ENCODE peak calls at places on chromosomes 4 and X, in four cellular contexts. E is GM12878, J is coronary artery, C is tibial nerve. I is an unnamed sample.

GRCh38 chr4:120829113-120829831 is 93.3 kb downstream of the PRDM5 start:
- DNase-seq in E (no peak), J (no peak), C (no peak), I (no peak)

GRCh38 chr4:2258091-2259035 is 3.5 kb downstream of the MXD4 start:
- DNase-seq in E (no peak), J (no peak), C (peak), I (peak)

GRCh38 chr4:165403667-165404066 is 24.9 kb downstream of the CPE start:
- DNase-seq in E (no peak), J (no peak), C (no peak), I (no peak)

GRCh38 chr4:176964116-176964691 is 171.5 kb upstream of the VEGFC start:
- DNase-seq in E (no peak), J (no peak), C (no peak), I (no peak)

GRCh38 chr4:87123241-87123640 is 97.2 kb downstream of the KLHL8 start:
- DNase-seq in E (no peak), J (no peak), C (no peak), I (no peak)

GRCh38 chrX:119419146-119419545 is 20.0 kb downstream of the SLC25A43 start:
- DNase-seq in E (no peak), J (no peak), C (no peak), I (no peak)

GRCh38 chr4:95544433-95545103 is 4.2 kb downstream of the UNC5C start:
- DNase-seq in E (no peak), J (no peak), C (no peak), I (no peak)

GRCh38 chr4:73259552-73260140 is 1.0 kb upstream of the ANKRD17 start:
- DNase-seq in E (no peak), J (no peak), C (no peak), I (no peak)

GRCh38 chrX:149540133-149540620 is 635 bp upstream of the EOLA1 start:
- DNase-seq in E (no peak), J (no peak), C (peak), I (peak)

GRCh38 chrX:104565791-104566687 is at the start of gene IL1RAPL2:
- DNase-seq in E (no peak), J (no peak), C (no peak), I (no peak)

GRCh38 chrX:130974323-130974722 is 71.3 kb upstream of the ENOX2 start:
- DNase-seq in E (no peak), J (no peak), C (no peak), I (no peak)

GRCh38 chr4:25938251-25939186 is 24.5 kb downstream of the SMIM20 start:
- DNase-seq in E (peak), J (no peak), C (peak), I (no peak)

GRCh38 chr4:23237771-23238170 is 545.0 kb downstream of the GBA3 start:
- DNase-seq in E (no peak), J (no peak), C (no peak), I (no peak)

GRCh38 chr4:145154573-145154972 is 25.8 kb downstream of the OTUD4 start:
- DNase-seq in E (no peak), J (no peak), C (no peak), I (no peak)

GRCh38 chr4:8104491-8105302 is 53.9 kb downstream of the ABLIM2 start:
- DNase-seq in E (no peak), J (no peak), C (no peak), I (no peak)

GRCh38 chr4:5925419-5926187 is 32.7 kb upstream of the CRMP1 start:
- DNase-seq in E (no peak), J (peak), C (no peak), I (no peak)

GRCh38 chrX:72478853-72479252 is 93.8 kb downstream of the HDAC8 start:
- DNase-seq in E (no peak), J (no peak), C (no peak), I (no peak)

GRCh38 chr4:168218663-168219062 is 99.9 kb downstream of the DDX60 start:
- DNase-seq in E (no peak), J (no peak), C (no peak), I (no peak)

GRCh38 chrX:103631145-103631544 is 2.4 kb downstream of the TCEAL1 start:
- DNase-seq in E (no peak), J (no peak), C (no peak), I (no peak)

GRCh38 chr4:6012200-6012599 is 6.0 kb downstream of the C4orf50 start:
- DNase-seq in E (no peak), J (no peak), C (no peak), I (no peak)

GRCh38 chr4:14445882-14446281 is 556.4 kb upstream of the CPEB2 start:
- DNase-seq in E (no peak), J (no peak), C (no peak), I (no peak)

GRCh38 chr4:110793381-110793801 is 170.5 kb upstream of the PITX2 start:
- DNase-seq in E (no peak), J (no peak), C (no peak), I (no peak)

GRCh38 chr4:165443276-165443675 is 64.5 kb downstream of the CPE start:
- DNase-seq in E (no peak), J (no peak), C (no peak), I (no peak)

GRCh38 chr4:15882675-15883086 is 55.9 kb downstream of the FGFBP1 start:
- DNase-seq in E (peak), J (no peak), C (no peak), I (no peak)
- TF ChIP-seq CTCF in E (peak), J (peak), C (peak), I (peak)

DNA sequence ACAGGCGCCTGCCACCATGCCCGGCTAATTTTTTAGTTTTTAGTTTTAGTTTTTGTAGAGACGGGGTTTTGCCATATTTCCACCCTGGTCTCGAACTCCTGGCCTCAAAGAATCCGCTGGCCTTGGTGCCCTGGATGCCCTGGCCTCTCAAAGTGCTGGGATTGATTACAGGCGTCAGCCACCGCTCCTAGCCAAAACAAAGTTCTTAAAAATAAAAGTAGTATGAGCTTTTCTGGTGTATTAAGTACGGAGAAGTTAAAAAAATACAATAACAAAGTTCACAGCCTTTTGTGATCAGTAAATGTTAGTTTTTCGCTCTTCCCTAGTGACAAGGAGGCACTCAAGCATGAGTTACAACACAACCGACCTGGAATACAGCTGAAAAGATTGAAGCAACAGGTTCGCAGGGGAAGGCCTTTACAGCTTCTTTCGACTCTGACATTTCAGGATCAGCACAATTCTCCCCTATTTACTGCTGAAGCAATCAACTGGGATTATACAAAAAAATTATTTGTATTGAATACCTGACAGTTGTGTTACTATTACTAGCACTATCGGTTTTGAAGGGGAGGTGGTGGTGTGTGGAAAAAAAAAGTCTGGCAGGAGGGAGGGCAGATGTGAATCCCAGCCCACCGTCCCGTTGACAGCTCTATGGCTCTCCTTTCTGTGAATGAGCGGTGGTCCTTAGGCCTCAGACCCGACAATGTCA is 893 bp upstream of the METAP1 start:
- DNase-seq in E (no peak), J (no peak), C (no peak), I (no peak)
- TF ChIP-seq CTCF in E (no peak), J (no peak), C (no peak), I (no peak)

GRCh38 chr4:113979157-113979972 is at the start of gene ARSJ:
- DNase-seq in E (no peak), J (peak), C (no peak), I (peak)
- TF ChIP-seq CTCF in E (no peak), J (no peak), C (peak), I (peak)

GRCh38 chrX:3939967-3940610 is 226.6 kb upstream of the PRKX start:
- DNase-seq in E (no peak), J (no peak), C (no peak), I (no peak)
- TF ChIP-seq CTCF in E (peak), J (peak), C (no peak), I (peak)